ENCODE peak calls at places on chromosomes 13 and 19, in nine cellular contexts. Z is dorsolateral prefrontal cortex; B is adrenal gland; R is DND-41; H is CD8-positive, alpha-beta T cell; M is esophagus squamous epithelium; W is breast epithelium; O is colonic mucosa; Q is cardiac muscle cell. G is an unnamed sample.

GRCh38 chr13:78680064-78680463 is 21.1 kb upstream of the OBI1 start:
- DNase-seq in R (no peak), Z (no peak), M (no peak), B (no peak), O (no peak), Q (no peak), W (no peak), H (no peak), G (no peak)

GRCh38 chr13:48833412-48833811 is 142.3 kb upstream of the FNDC3A start:
- DNase-seq in Q (no peak), Z (no peak), W (no peak), H (no peak), M (no peak), O (no peak), R (no peak), B (no peak), G (peak; percentile 7)

GRCh38 chr19:27765397-27765796 is 1447.6 kb downstream of the UQCRFS1 start:
- DNase-seq in Z (no peak), Q (no peak), B (no peak), R (no peak), O (no peak), W (no peak), H (no peak), M (no peak), G (no peak)

GRCh38 chr19:39111593-39112199 is 13.9 kb upstream of the PAK4 start:
- DNase-seq in Q (peak; percentile 17), Z (no peak), M (no peak), H (no peak), O (no peak), W (no peak), B (no peak), R (no peak), G (peak; percentile 63)

GRCh38 chr13:37752156-37752555 is 117.4 kb downstream of the TRPC4 start:
- DNase-seq in B (no peak), R (no peak), Q (no peak), M (no peak), W (no peak), O (no peak), H (no peak), Z (no peak), G (no peak)

GRCh38 chr13:101623469-101624209 is 171.2 kb downstream of the ITGBL1 start:
- DNase-seq in H (no peak), W (no peak), Q (no peak), O (no peak), B (no peak), R (no peak), Z (no peak), M (no peak), G (peak; percentile 55)

GRCh38 chr13:64884976-64885375 is 2345.2 kb downstream of the PCDH9 start:
- DNase-seq in Z (no peak), H (no peak), O (no peak), M (no peak), W (no peak), Q (no peak), R (no peak), B (no peak), G (no peak)

GRCh38 chr13:101473458-101473857 is 21.0 kb downstream of the ITGBL1 start:
- DNase-seq in Z (no peak), H (no peak), W (no peak), Q (peak; percentile 67), O (no peak), M (no peak), R (no peak), B (peak; percentile 24), G (peak; percentile 67)

GRCh38 chr19:3983936-3984583 is 1.2 kb downstream of the EEF2 start:
- DNase-seq in R (no peak), W (peak; percentile 47), Q (peak; percentile 60), Z (no peak), B (peak; percentile 82), O (peak; percentile 57), M (no peak), H (no peak), G (peak; percentile 70)

GRCh38 chr13:27960362-27961226 is 8.5 kb downstream of the CDX2 start:
- DNase-seq in R (peak; percentile 39), H (no peak), O (peak; percentile 91), Z (no peak), Q (peak; percentile 41), B (no peak), W (peak; percentile 35), M (no peak), G (peak; percentile 29)

GRCh38 chr13:64525687-64526086 is 2704.4 kb downstream of the PCDH9 start:
- DNase-seq in R (no peak), W (no peak), H (no peak), M (no peak), O (no peak), Q (no peak), B (no peak), Z (no peak), G (no peak)

GRCh38 chr13:35460061-35460460 is 16.4 kb downstream of the MAB21L1 start:
- DNase-seq in O (no peak), Z (no peak), W (no peak), R (no peak), B (no peak), M (no peak), H (no peak), Q (no peak), G (no peak)

GRCh38 chr13:27018882-27019281 is 152.7 kb downstream of the USP12 start:
- DNase-seq in B (no peak), W (no peak), M (no peak), H (no peak), R (no peak), Q (no peak), O (no peak), Z (no peak), G (no peak)

GRCh38 chr19:2246801-2247361 is 2.2 kb upstream of the AMH start:
- DNase-seq in Q (peak; percentile 78), H (no peak), M (no peak), B (peak; percentile 56), Z (peak; percentile 45), O (no peak), W (no peak), R (no peak), G (no peak)

GRCh38 chr13:45411631-45412030 is 6.5 kb downstream of the SLC25A30 start:
- DNase-seq in W (no peak), Q (no peak), B (no peak), O (no peak), M (no peak), H (no peak), Z (no peak), R (no peak), G (no peak)

GRCh38 chr19:16572332-16573211 is at the start of gene SLC35E1:
- DNase-seq in M (peak; percentile 77), R (peak; percentile 93), B (peak; percentile 97), Q (peak; percentile 96), Z (peak; percentile 92), W (peak; percentile 97), O (peak; percentile 96), H (peak; percentile 88), G (peak; percentile 98)

GRCh38 chr19:16573296-16573695 is 1.1 kb upstream of the SLC35E1 start:
- DNase-seq in W (no peak), Q (no peak), B (no peak), O (no peak), Z (no peak), R (no peak), H (no peak), M (no peak), G (no peak)

GRCh38 chr19:16571689-16572331 is 405 bp downstream of the SLC35E1 start:
- DNase-seq in B (peak; percentile 61), O (no peak), R (no peak), Q (peak; percentile 20), W (no peak), M (no peak), H (peak; percentile 33), Z (no peak), G (peak; percentile 51)

GRCh38 chr19:16575282-16575681 is 3.1 kb upstream of the SLC35E1 start:
- DNase-seq in R (no peak), O (no peak), Q (no peak), M (no peak), H (no peak), Z (no peak), W (no peak), B (no peak), G (no peak)

DNA sequence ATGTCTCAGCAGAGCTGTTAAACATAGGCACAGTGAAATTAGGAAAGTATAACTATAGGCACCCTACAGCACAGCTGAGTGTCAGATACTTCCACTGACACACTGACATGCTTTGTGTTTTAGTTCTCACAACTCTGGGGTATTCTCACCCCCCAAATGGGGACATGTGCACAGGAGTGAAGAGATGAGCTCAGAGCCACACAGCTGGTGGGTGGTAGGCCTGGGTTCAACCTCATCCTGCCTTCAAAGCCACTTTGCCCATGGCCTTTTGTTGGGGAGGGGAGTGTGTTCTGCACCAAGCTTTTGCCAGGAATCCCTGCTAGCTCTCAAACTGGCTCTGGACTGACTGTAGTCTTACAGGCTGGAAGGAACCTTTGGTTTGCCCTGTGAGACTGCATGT is 1.7 kb upstream of the SLC35E1 start:
- DNase-seq in B (no peak), Q (no peak), M (no peak), W (no peak), Z (no peak), H (no peak), O (no peak), R (peak; percentile 39), G (no peak)
- H3K4me3 ChIP-seq in B (no peak overlapping the region), Q (peak overlapping the region; percentile 67), M (no peak overlapping the region), W (no peak overlapping the region), Z (no peak overlapping the region), H (no peak overlapping the region), O (peak overlapping the region; percentile 60), R (peak overlapping the region; percentile 100), G (no peak overlapping the region)

DNA sequence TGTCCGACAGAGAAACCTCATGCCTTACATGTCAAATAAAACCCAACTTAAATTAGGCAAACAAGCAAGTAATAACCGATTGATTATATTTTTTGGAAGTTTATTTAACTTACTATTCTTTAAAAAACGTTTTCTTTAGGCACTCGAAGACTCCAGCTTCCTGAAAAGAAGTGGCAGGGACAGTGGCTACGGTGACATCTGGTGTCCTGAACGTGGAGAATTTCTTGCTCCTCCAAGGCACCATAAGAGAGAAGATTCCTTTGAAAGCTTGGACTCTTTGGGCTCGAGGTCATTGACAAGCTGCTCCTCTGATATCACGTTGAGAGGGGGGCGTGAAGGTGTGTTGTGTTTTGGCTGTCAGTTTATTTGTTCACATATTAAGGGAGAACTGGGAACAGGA is 164.4 kb downstream of the LMO7 start:
- DNase-seq in W (no peak), O (no peak), Z (no peak), H (no peak), R (no peak), Q (no peak), M (no peak), B (no peak), G (no peak)
- TF ChIP-seq CTCF in W (no peak), O (no peak), Z (peak; percentile 6), H (no peak), R (no peak), Q (no peak), M (no peak), B (no peak), G (no peak)

GRCh38 chr13:87674143-87674772 is 3.1 kb downstream of the SLITRK5 start:
- DNase-seq in R (no peak), M (no peak), Z (no peak), O (no peak), H (no peak), Q (no peak), W (no peak), B (no peak), G (no peak)
- H3K4me3 ChIP-seq in R (no peak overlapping the region), M (no peak overlapping the region), Z (peak overlapping the region; percentile 54), O (no peak overlapping the region), H (no peak overlapping the region), Q (peak overlapping the region; percentile 47), W (peak overlapping the region; percentile 68), B (no peak overlapping the region), G (peak overlapping the region; percentile 48)

DNA sequence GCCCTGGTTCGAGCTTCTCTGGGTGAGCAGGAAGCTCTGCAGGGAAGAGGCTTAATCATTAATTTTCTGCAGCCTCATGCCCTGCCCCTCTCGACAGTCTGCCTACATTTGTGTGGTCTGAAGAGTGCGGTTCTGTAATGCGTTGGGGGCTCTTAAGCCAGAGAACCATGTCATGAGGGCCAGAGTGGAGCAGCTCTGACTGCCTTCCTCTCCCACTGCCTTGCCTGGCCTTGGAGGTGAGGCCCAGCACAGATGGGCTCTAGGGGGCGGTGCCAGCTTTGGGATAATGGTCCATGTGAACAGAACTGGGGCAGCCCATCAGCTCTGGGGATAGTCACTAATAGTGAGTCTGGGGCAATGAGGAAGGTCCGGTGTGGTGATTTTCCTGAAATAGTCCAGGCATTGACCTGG is 5.7 kb downstream of the FGF9 start:
- DNase-seq in H (peak; percentile 14), Z (no peak), Q (no peak), O (peak; percentile 59), M (no peak), B (no peak), R (no peak), W (no peak), G (peak; percentile 48)
- TF ChIP-seq CTCF in H (no peak), Z (no peak), Q (no peak), O (no peak), M (no peak), B (no peak), R (peak; percentile 36), W (no peak), G (peak; percentile 35)

G was measured in epithelial cell of esophagus.